ENCODE peak calls at places on chromosomes 1 and 21, in five cellular contexts. One of them, this sample, is unnamed.

GRCh38 chr1:54381524-54381923 is 24.7 kb downstream of the SSBP3 start:
- DNase-seq in RWPE1: no peak
- DNase-seq in T-helper 9 cell: no peak
- DNase-seq in EL: no peak
- DNase-seq in NCI-H1417: no peak
- DNase-seq in this sample: no peak

GRCh38 chr1:8970870-8971337 is 25.2 kb downstream of the CA6 start:
- DNase-seq in RWPE1: no peak
- DNase-seq in EL: no peak
- DNase-seq in NCI-H1417: no peak
- DNase-seq in T-helper 9 cell: no peak
- DNase-seq in this sample: no peak

GRCh38 chr1:193694741-193695140 is 508.3 kb upstream of the B3GALT2 start:
- DNase-seq in T-helper 9 cell: no peak
- DNase-seq in EL: no peak
- DNase-seq in RWPE1: no peak
- DNase-seq in NCI-H1417: no peak
- DNase-seq in this sample: no peak

GRCh38 chr1:220370041-220370700 is 97.9 kb upstream of the RAB3GAP2 start:
- DNase-seq in RWPE1: peak
- DNase-seq in T-helper 9 cell: no peak
- DNase-seq in EL: peak
- DNase-seq in NCI-H1417: peak
- DNase-seq in this sample: no peak

GRCh38 chr1:68919070-68919469 is 422.2 kb upstream of the DEPDC1 start:
- DNase-seq in NCI-H1417: no peak
- DNase-seq in T-helper 9 cell: no peak
- DNase-seq in EL: no peak
- DNase-seq in RWPE1: no peak
- DNase-seq in this sample: no peak

GRCh38 chr1:88595355-88595754 is 88.7 kb upstream of the PKN2 start:
- DNase-seq in NCI-H1417: peak
- DNase-seq in T-helper 9 cell: no peak
- DNase-seq in EL: peak
- DNase-seq in RWPE1: peak
- DNase-seq in this sample: no peak

GRCh38 chr1:41245659-41246058 is 3.6 kb upstream of the SCMH1 start:
- DNase-seq in RWPE1: no peak
- DNase-seq in NCI-H1417: no peak
- DNase-seq in EL: no peak
- DNase-seq in T-helper 9 cell: no peak
- DNase-seq in this sample: no peak

GRCh38 chr1:221487781-221488520 is 253.9 kb downstream of the DUSP10 start:
- DNase-seq in EL: peak
- DNase-seq in RWPE1: peak
- DNase-seq in T-helper 9 cell: no peak
- DNase-seq in NCI-H1417: peak
- DNase-seq in this sample: no peak

GRCh38 chr1:205013683-205014367 is 29.2 kb upstream of the CNTN2 start:
- DNase-seq in EL: peak
- DNase-seq in RWPE1: no peak
- DNase-seq in T-helper 9 cell: no peak
- DNase-seq in NCI-H1417: peak
- DNase-seq in this sample: peak

GRCh38 chr1:23984417-23985186 is 4.5 kb upstream of the SRSF10 start:
- DNase-seq in EL: peak
- DNase-seq in T-helper 9 cell: no peak
- DNase-seq in RWPE1: peak
- DNase-seq in NCI-H1417: peak
- DNase-seq in this sample: peak

GRCh38 chr1:115476616-115477015 is 138.6 kb upstream of the NGF start:
- DNase-seq in NCI-H1417: peak
- DNase-seq in EL: peak
- DNase-seq in RWPE1: no peak
- DNase-seq in T-helper 9 cell: no peak
- DNase-seq in this sample: no peak

GRCh38 chr21:26490771-26491170 is 82.3 kb downstream of the CYYR1 start:
- DNase-seq in RWPE1: no peak
- DNase-seq in T-helper 9 cell: no peak
- DNase-seq in NCI-H1417: no peak
- DNase-seq in EL: peak
- DNase-seq in this sample: no peak

GRCh38 chr1:4939266-4939665 is 284.9 kb downstream of the AJAP1 start:
- DNase-seq in T-helper 9 cell: no peak
- DNase-seq in EL: no peak
- DNase-seq in RWPE1: no peak
- DNase-seq in NCI-H1417: no peak
- DNase-seq in this sample: no peak

GRCh38 chr1:9728451-9729295 is 77.1 kb downstream of the PIK3CD start:
- DNase-seq in RWPE1: no peak
- DNase-seq in EL: no peak
- DNase-seq in T-helper 9 cell: peak
- DNase-seq in NCI-H1417: no peak
- DNase-seq in this sample: no peak

GRCh38 chr1:103948526-103948925 is 198.8 kb downstream of the AMY1C start:
- DNase-seq in T-helper 9 cell: no peak
- DNase-seq in EL: no peak
- DNase-seq in NCI-H1417: peak
- DNase-seq in RWPE1: no peak
- DNase-seq in this sample: peak

GRCh38 chr21:45747802-45748445 is 104.4 kb downstream of the PCBP3 start:
- DNase-seq in NCI-H1417: peak
- DNase-seq in EL: peak
- DNase-seq in T-helper 9 cell: no peak
- DNase-seq in RWPE1: peak
- DNase-seq in this sample: peak

GRCh38 chr1:176222196-176222595 is 15.1 kb upstream of the COP1 start:
- DNase-seq in NCI-H1417: no peak
- DNase-seq in T-helper 9 cell: no peak
- DNase-seq in EL: no peak
- DNase-seq in RWPE1: no peak
- DNase-seq in this sample: no peak

GRCh38 chr1:29354511-29355098 is 118.3 kb downstream of the PTPRU start:
- DNase-seq in EL: no peak
- DNase-seq in NCI-H1417: peak
- DNase-seq in RWPE1: no peak
- DNase-seq in T-helper 9 cell: no peak
- DNase-seq in this sample: no peak

GRCh38 chr1:22132517-22133235 is 10.2 kb downstream of the WNT4 start:
- DNase-seq in NCI-H1417: no peak
- DNase-seq in RWPE1: peak
- DNase-seq in EL: peak
- DNase-seq in T-helper 9 cell: no peak
- DNase-seq in this sample: no peak

GRCh38 chr21:42850866-42851391 is 28.4 kb downstream of the WDR4 start:
- DNase-seq in NCI-H1417: no peak
- DNase-seq in RWPE1: no peak
- DNase-seq in T-helper 9 cell: no peak
- DNase-seq in EL: peak
- DNase-seq in this sample: no peak

GRCh38 chr1:25435315-25436103 is 4.8 kb downstream of the MACO1 start:
- DNase-seq in RWPE1: no peak
- DNase-seq in EL: peak
- DNase-seq in T-helper 9 cell: no peak
- DNase-seq in NCI-H1417: no peak
- DNase-seq in this sample: no peak

GRCh38 chr1:40876891-40877290 is 14.7 kb upstream of the CITED4 start:
- DNase-seq in RWPE1: no peak
- DNase-seq in NCI-H1417: no peak
- DNase-seq in EL: peak
- DNase-seq in T-helper 9 cell: no peak
- DNase-seq in this sample: no peak

GRCh38 chr1:230972855-230973271 is 5.8 kb downstream of the TTC13 start:
- DNase-seq in EL: peak
- DNase-seq in RWPE1: no peak
- DNase-seq in T-helper 9 cell: peak
- DNase-seq in NCI-H1417: no peak
- DNase-seq in this sample: no peak

GRCh38 chr1:209556159-209556690 is 27.3 kb upstream of the CAMK1G start:
- DNase-seq in NCI-H1417: no peak
- DNase-seq in EL: peak
- DNase-seq in T-helper 9 cell: no peak
- DNase-seq in RWPE1: no peak
- DNase-seq in this sample: no peak

GRCh38 chr1:36083635-36084501 is at the start of gene TEKT2:
- DNase-seq in EL: peak
- DNase-seq in NCI-H1417: peak
- DNase-seq in RWPE1: no peak
- DNase-seq in T-helper 9 cell: no peak
- DNase-seq in this sample: peak

GRCh38 chr1:89126602-89127001 is 688 bp upstream of the GBP2 start:
- DNase-seq in T-helper 9 cell: no peak
- DNase-seq in RWPE1: no peak
- DNase-seq in EL: no peak
- DNase-seq in NCI-H1417: no peak
- DNase-seq in this sample: no peak

GRCh38 chr1:111846842-111847241 is 91.1 kb downstream of the DDX20 start:
- DNase-seq in T-helper 9 cell: no peak
- DNase-seq in EL: no peak
- DNase-seq in NCI-H1417: no peak
- DNase-seq in RWPE1: no peak
- DNase-seq in this sample: no peak

GRCh38 chr1:143720087-143721023 is 251.4 kb downstream of the FAM72C start:
- DNase-seq in NCI-H1417: no peak
- DNase-seq in EL: peak
- DNase-seq in T-helper 9 cell: no peak
- DNase-seq in RWPE1: peak
- DNase-seq in this sample: no peak

GRCh38 chr1:12618661-12619395 is 818 bp upstream of the DHRS3 start:
- DNase-seq in RWPE1: peak
- DNase-seq in NCI-H1417: peak
- DNase-seq in T-helper 9 cell: peak
- DNase-seq in EL: peak
- DNase-seq in this sample: no peak

GRCh38 chr1:201535778-201536245 is 3.1 kb upstream of the NAV1 start:
- DNase-seq in RWPE1: no peak
- DNase-seq in NCI-H1417: no peak
- DNase-seq in EL: no peak
- DNase-seq in T-helper 9 cell: no peak
- DNase-seq in this sample: no peak

GRCh38 chr1:178875936-178876335 is 5.1 kb upstream of the ANGPTL1 start:
- DNase-seq in RWPE1: no peak
- DNase-seq in NCI-H1417: no peak
- DNase-seq in T-helper 9 cell: no peak
- DNase-seq in EL: no peak
- DNase-seq in this sample: no peak

GRCh38 chr1:2821373-2821955 is 20.0 kb upstream of the TTC34 start:
- DNase-seq in EL: no peak
- DNase-seq in RWPE1: no peak
- DNase-seq in NCI-H1417: no peak
- DNase-seq in T-helper 9 cell: no peak
- DNase-seq in this sample: no peak

GRCh38 chr1:23774174-23774880 is 3.9 kb upstream of the PITHD1 start:
- DNase-seq in NCI-H1417: no peak
- DNase-seq in EL: no peak
- DNase-seq in T-helper 9 cell: no peak
- DNase-seq in RWPE1: no peak
- DNase-seq in this sample: no peak

GRCh38 chr1:166479052-166479631 is 312.3 kb upstream of the FAM78B start:
- DNase-seq in RWPE1: peak
- DNase-seq in T-helper 9 cell: peak
- DNase-seq in NCI-H1417: peak
- DNase-seq in EL: peak
- DNase-seq in this sample: peak

GRCh38 chr1:240474133-240474614 is 137.8 kb downstream of the GREM2 start:
- DNase-seq in T-helper 9 cell: no peak
- DNase-seq in EL: peak
- DNase-seq in NCI-H1417: no peak
- DNase-seq in RWPE1: peak
- DNase-seq in this sample: no peak

GRCh38 chr1:232377494-232377770 is 252.5 kb downstream of the SIPA1L2 start:
- DNase-seq in EL: peak
- DNase-seq in T-helper 9 cell: no peak
- DNase-seq in RWPE1: peak
- DNase-seq in NCI-H1417: no peak
- DNase-seq in this sample: no peak

GRCh38 chr1:204151562-204152309 is at the start of gene ETNK2:
- DNase-seq in RWPE1: peak
- DNase-seq in EL: peak
- DNase-seq in NCI-H1417: peak
- DNase-seq in T-helper 9 cell: peak
- DNase-seq in this sample: peak

GRCh38 chr1:181674617-181675016 is 191.3 kb downstream of the CACNA1E start:
- DNase-seq in RWPE1: no peak
- DNase-seq in NCI-H1417: peak
- DNase-seq in T-helper 9 cell: no peak
- DNase-seq in EL: no peak
- DNase-seq in this sample: peak

This sample was measured in COR-L47.